ENCODE peak calls at places on chromosomes 7 and 10, in five cellular contexts. One of them, this sample, is unnamed.

GRCh38 chr10:16716051-16716450 is 101.2 kb downstream of the RSU1 start:
- DNase-seq in gastrocnemius medialis: no peak
- DNase-seq in astrocyte of the spinal cord: no peak
- DNase-seq in naive thymus-derived CD4-positive, alpha-beta T cell: no peak
- DNase-seq in AG08396: no peak
- DNase-seq in this sample: no peak

GRCh38 chr7:147586110-147586509 is 1004.5 kb upstream of the C7orf33 start:
- DNase-seq in gastrocnemius medialis: no peak
- DNase-seq in astrocyte of the spinal cord: no peak
- DNase-seq in naive thymus-derived CD4-positive, alpha-beta T cell: no peak
- DNase-seq in AG08396: no peak
- DNase-seq in this sample: no peak

GRCh38 chr10:73889014-73889413 is 14.7 kb upstream of the CAMK2G start:
- DNase-seq in gastrocnemius medialis: peak
- DNase-seq in astrocyte of the spinal cord: peak
- DNase-seq in naive thymus-derived CD4-positive, alpha-beta T cell: no peak
- DNase-seq in AG08396: no peak
- DNase-seq in this sample: peak

GRCh38 chr10:124175701-124176100 is 82.3 kb upstream of the CHST15 start:
- DNase-seq in gastrocnemius medialis: no peak
- DNase-seq in astrocyte of the spinal cord: no peak
- DNase-seq in naive thymus-derived CD4-positive, alpha-beta T cell: no peak
- DNase-seq in AG08396: no peak
- DNase-seq in this sample: no peak

GRCh38 chr7:116706668-116707126 is 34.7 kb downstream of the MET start:
- DNase-seq in gastrocnemius medialis: peak
- DNase-seq in astrocyte of the spinal cord: peak
- DNase-seq in naive thymus-derived CD4-positive, alpha-beta T cell: no peak
- DNase-seq in AG08396: peak
- DNase-seq in this sample: peak

GRCh38 chr10:1063232-1063862 is 7.2 kb downstream of the WDR37 start:
- DNase-seq in gastrocnemius medialis: no peak
- DNase-seq in astrocyte of the spinal cord: no peak
- DNase-seq in naive thymus-derived CD4-positive, alpha-beta T cell: no peak
- DNase-seq in AG08396: no peak
- DNase-seq in this sample: no peak

GRCh38 chr10:75230600-75231038 is 5.1 kb downstream of the COMTD1 start:
- DNase-seq in gastrocnemius medialis: peak
- DNase-seq in astrocyte of the spinal cord: peak
- DNase-seq in naive thymus-derived CD4-positive, alpha-beta T cell: peak
- DNase-seq in AG08396: peak
- DNase-seq in this sample: peak

GRCh38 chr10:60572511-60573194 is 183.0 kb upstream of the ANK3 start:
- DNase-seq in gastrocnemius medialis: peak
- DNase-seq in astrocyte of the spinal cord: peak
- DNase-seq in naive thymus-derived CD4-positive, alpha-beta T cell: peak
- DNase-seq in AG08396: no peak
- DNase-seq in this sample: peak

GRCh38 chr10:127853868-127854768 is 38.6 kb downstream of the CLRN3 start:
- DNase-seq in gastrocnemius medialis: no peak
- DNase-seq in astrocyte of the spinal cord: peak
- DNase-seq in naive thymus-derived CD4-positive, alpha-beta T cell: peak
- DNase-seq in AG08396: peak
- DNase-seq in this sample: peak

GRCh38 chr7:3415730-3416366 is 114.8 kb downstream of the SDK1 start:
- DNase-seq in gastrocnemius medialis: no peak
- DNase-seq in astrocyte of the spinal cord: no peak
- DNase-seq in naive thymus-derived CD4-positive, alpha-beta T cell: no peak
- DNase-seq in AG08396: no peak
- DNase-seq in this sample: no peak

GRCh38 chr7:108818742-108819141 is 249.1 kb downstream of the DNAJB9 start:
- DNase-seq in gastrocnemius medialis: no peak
- DNase-seq in astrocyte of the spinal cord: no peak
- DNase-seq in naive thymus-derived CD4-positive, alpha-beta T cell: no peak
- DNase-seq in AG08396: no peak
- DNase-seq in this sample: no peak

GRCh38 chr7:12646139-12646538 is 41.3 kb upstream of the ARL4A start:
- DNase-seq in gastrocnemius medialis: no peak
- DNase-seq in astrocyte of the spinal cord: peak
- DNase-seq in naive thymus-derived CD4-positive, alpha-beta T cell: no peak
- DNase-seq in AG08396: no peak
- DNase-seq in this sample: no peak

GRCh38 chr7:43749383-43749940 is 9.0 kb upstream of the BLVRA start:
- DNase-seq in gastrocnemius medialis: no peak
- DNase-seq in astrocyte of the spinal cord: no peak
- DNase-seq in naive thymus-derived CD4-positive, alpha-beta T cell: no peak
- DNase-seq in AG08396: no peak
- DNase-seq in this sample: no peak

GRCh38 chr7:43726466-43726865 is 2.9 kb downstream of the COA1 start:
- DNase-seq in gastrocnemius medialis: no peak
- DNase-seq in astrocyte of the spinal cord: no peak
- DNase-seq in naive thymus-derived CD4-positive, alpha-beta T cell: no peak
- DNase-seq in AG08396: no peak
- DNase-seq in this sample: no peak

GRCh38 chr10:122391875-122392274 is 17.4 kb downstream of the PLEKHA1 start:
- DNase-seq in gastrocnemius medialis: no peak
- DNase-seq in astrocyte of the spinal cord: no peak
- DNase-seq in naive thymus-derived CD4-positive, alpha-beta T cell: no peak
- DNase-seq in AG08396: no peak
- DNase-seq in this sample: no peak

GRCh38 chr7:49264530-49264929 is 340.2 kb downstream of the CDC14C start:
- DNase-seq in gastrocnemius medialis: no peak
- DNase-seq in astrocyte of the spinal cord: no peak
- DNase-seq in naive thymus-derived CD4-positive, alpha-beta T cell: no peak
- DNase-seq in AG08396: no peak
- DNase-seq in this sample: no peak

GRCh38 chr10:127757033-127757432 is 20.0 kb downstream of the FOXI2 start:
- DNase-seq in gastrocnemius medialis: no peak
- DNase-seq in astrocyte of the spinal cord: no peak
- DNase-seq in naive thymus-derived CD4-positive, alpha-beta T cell: no peak
- DNase-seq in AG08396: no peak
- DNase-seq in this sample: no peak

GRCh38 chr10:30493609-30494530 is 59.9 kb downstream of the MAP3K8 start:
- DNase-seq in gastrocnemius medialis: no peak
- DNase-seq in astrocyte of the spinal cord: no peak
- DNase-seq in naive thymus-derived CD4-positive, alpha-beta T cell: no peak
- DNase-seq in AG08396: peak
- DNase-seq in this sample: peak

GRCh38 chr10:119761106-119761505 is 35.3 kb downstream of the INPP5F start:
- DNase-seq in gastrocnemius medialis: no peak
- DNase-seq in astrocyte of the spinal cord: peak
- DNase-seq in naive thymus-derived CD4-positive, alpha-beta T cell: no peak
- DNase-seq in AG08396: peak
- DNase-seq in this sample: peak